ENCODE peak calls at places on chromosomes 7 and 10, in four cellular contexts. One of them, this sample, is unnamed.

GRCh38 chr7:94972296-94972695 is 64.9 kb downstream of the PPP1R9A start:
- DNase-seq in astrocyte of the cerebellum: peak; percentile 13
- DNase-seq in NCI-H1694 treated with DMSO at 0.1 percent for 48 hours: no peak
- DNase-seq in Daoy: peak; percentile 21
- DNase-seq in this sample: peak; percentile 16

GRCh38 chr7:70419816-70420215 is 712.1 kb upstream of the GALNT17 start:
- DNase-seq in astrocyte of the cerebellum: no peak
- DNase-seq in NCI-H1694 treated with DMSO at 0.1 percent for 48 hours: no peak
- DNase-seq in Daoy: no peak
- DNase-seq in this sample: no peak

GRCh38 chr10:104417629-104418292 is 64.1 kb downstream of the CFAP58 start:
- DNase-seq in astrocyte of the cerebellum: no peak
- DNase-seq in NCI-H1694 treated with DMSO at 0.1 percent for 48 hours: peak; percentile 2
- DNase-seq in Daoy: no peak
- DNase-seq in this sample: no peak

GRCh38 chr7:129950191-129950940 is 2.4 kb downstream of the UBE2H start:
- DNase-seq in astrocyte of the cerebellum: no peak
- DNase-seq in NCI-H1694 treated with DMSO at 0.1 percent for 48 hours: no peak
- DNase-seq in Daoy: peak; percentile 33
- DNase-seq in this sample: no peak

GRCh38 chr7:107560898-107561516 is 2.7 kb downstream of the COG5 start:
- DNase-seq in astrocyte of the cerebellum: no peak
- DNase-seq in NCI-H1694 treated with DMSO at 0.1 percent for 48 hours: no peak
- DNase-seq in Daoy: no peak
- DNase-seq in this sample: no peak

GRCh38 chr10:103616705-103617361 is 123.3 kb downstream of the NEURL1 start:
- DNase-seq in astrocyte of the cerebellum: no peak
- DNase-seq in NCI-H1694 treated with DMSO at 0.1 percent for 48 hours: no peak
- DNase-seq in Daoy: no peak
- DNase-seq in this sample: peak; percentile 73

GRCh38 chr10:101529720-101530553 is 58.1 kb downstream of the POLL start:
- DNase-seq in astrocyte of the cerebellum: no peak
- DNase-seq in NCI-H1694 treated with DMSO at 0.1 percent for 48 hours: no peak
- DNase-seq in Daoy: no peak
- DNase-seq in this sample: no peak

GRCh38 chr7:31934551-31934950 is 135.7 kb downstream of the PDE1C start:
- DNase-seq in astrocyte of the cerebellum: no peak
- DNase-seq in NCI-H1694 treated with DMSO at 0.1 percent for 48 hours: no peak
- DNase-seq in Daoy: peak; percentile 45
- DNase-seq in this sample: no peak

GRCh38 chr10:33196710-33197406 is 137.6 kb downstream of the NRP1 start:
- DNase-seq in astrocyte of the cerebellum: no peak
- DNase-seq in NCI-H1694 treated with DMSO at 0.1 percent for 48 hours: no peak
- DNase-seq in Daoy: no peak
- DNase-seq in this sample: no peak

GRCh38 chr10:128487517-128487916 is 361.3 kb upstream of the MKI67 start:
- DNase-seq in astrocyte of the cerebellum: no peak
- DNase-seq in NCI-H1694 treated with DMSO at 0.1 percent for 48 hours: no peak
- DNase-seq in Daoy: no peak
- DNase-seq in this sample: no peak

GRCh38 chr7:44622342-44623151 is 16.1 kb downstream of the OGDH start:
- DNase-seq in astrocyte of the cerebellum: no peak
- DNase-seq in NCI-H1694 treated with DMSO at 0.1 percent for 48 hours: no peak
- DNase-seq in Daoy: peak; percentile 56
- DNase-seq in this sample: no peak

GRCh38 chr10:133357293-133358151 is at the start of gene FUOM:
- DNase-seq in astrocyte of the cerebellum: no peak
- DNase-seq in NCI-H1694 treated with DMSO at 0.1 percent for 48 hours: peak; percentile 18
- DNase-seq in Daoy: peak; percentile 44
- DNase-seq in this sample: no peak

GRCh38 chr10:1203216-1203615 is 147.0 kb downstream of the WDR37 start:
- DNase-seq in astrocyte of the cerebellum: no peak
- DNase-seq in NCI-H1694 treated with DMSO at 0.1 percent for 48 hours: no peak
- DNase-seq in Daoy: no peak
- DNase-seq in this sample: no peak

GRCh38 chr7:40918701-40919271 is 784.0 kb downstream of the SUGCT start:
- DNase-seq in astrocyte of the cerebellum: peak; percentile 36
- DNase-seq in NCI-H1694 treated with DMSO at 0.1 percent for 48 hours: no peak
- DNase-seq in Daoy: peak; percentile 86
- DNase-seq in this sample: no peak

GRCh38 chr7:30225863-30226361 is 58.5 kb upstream of the ZNRF2 start:
- DNase-seq in astrocyte of the cerebellum: peak; percentile 75
- DNase-seq in NCI-H1694 treated with DMSO at 0.1 percent for 48 hours: peak; percentile 88
- DNase-seq in Daoy: peak; percentile 92
- DNase-seq in this sample: no peak

GRCh38 chr7:28675429-28675828 is 263.1 kb downstream of the CREB5 start:
- DNase-seq in astrocyte of the cerebellum: no peak
- DNase-seq in NCI-H1694 treated with DMSO at 0.1 percent for 48 hours: no peak
- DNase-seq in Daoy: no peak
- DNase-seq in this sample: no peak

GRCh38 chr7:158267737-158268435 is 319.7 kb downstream of the PTPRN2 start:
- DNase-seq in astrocyte of the cerebellum: no peak
- DNase-seq in NCI-H1694 treated with DMSO at 0.1 percent for 48 hours: no peak
- DNase-seq in Daoy: no peak
- DNase-seq in this sample: no peak

GRCh38 chr7:152528612-152529011 is 92.8 kb upstream of the KMT2C start:
- DNase-seq in astrocyte of the cerebellum: no peak
- DNase-seq in NCI-H1694 treated with DMSO at 0.1 percent for 48 hours: no peak
- DNase-seq in Daoy: no peak
- DNase-seq in this sample: no peak

GRCh38 chr7:63047061-63047460 is 951.6 kb upstream of the ZNF722 start:
- DNase-seq in astrocyte of the cerebellum: no peak
- DNase-seq in NCI-H1694 treated with DMSO at 0.1 percent for 48 hours: no peak
- DNase-seq in Daoy: no peak
- DNase-seq in this sample: no peak

GRCh38 chr7:1678070-1678543 is 8.0 kb downstream of the ELFN1 start:
- DNase-seq in astrocyte of the cerebellum: no peak
- DNase-seq in NCI-H1694 treated with DMSO at 0.1 percent for 48 hours: no peak
- DNase-seq in Daoy: no peak
- DNase-seq in this sample: no peak

GRCh38 chr10:49679480-49679893 is at the start of gene C10orf53:
- DNase-seq in astrocyte of the cerebellum: no peak
- DNase-seq in NCI-H1694 treated with DMSO at 0.1 percent for 48 hours: no peak
- DNase-seq in Daoy: peak; percentile 52
- DNase-seq in this sample: no peak

GRCh38 chr10:110932505-110933180 is 13.2 kb downstream of the SHOC2 start:
- DNase-seq in astrocyte of the cerebellum: no peak
- DNase-seq in NCI-H1694 treated with DMSO at 0.1 percent for 48 hours: no peak
- DNase-seq in Daoy: no peak
- DNase-seq in this sample: no peak

GRCh38 chr10:17669185-17669872 is 25.4 kb downstream of the STAM start:
- DNase-seq in astrocyte of the cerebellum: no peak
- DNase-seq in NCI-H1694 treated with DMSO at 0.1 percent for 48 hours: no peak
- DNase-seq in Daoy: no peak
- DNase-seq in this sample: no peak

GRCh38 chr10:35797187-35797586 is 155.1 kb upstream of the FZD8 start:
- DNase-seq in astrocyte of the cerebellum: peak; percentile 69
- DNase-seq in NCI-H1694 treated with DMSO at 0.1 percent for 48 hours: no peak
- DNase-seq in Daoy: peak; percentile 54
- DNase-seq in this sample: no peak

GRCh38 chr7:134327896-134328295 is 11.2 kb upstream of the SLC35B4 start:
- DNase-seq in astrocyte of the cerebellum: peak; percentile 13
- DNase-seq in NCI-H1694 treated with DMSO at 0.1 percent for 48 hours: no peak
- DNase-seq in Daoy: peak; percentile 80
- DNase-seq in this sample: no peak

GRCh38 chr10:132908621-132909295 is 33.6 kb downstream of the CFAP46 start:
- DNase-seq in astrocyte of the cerebellum: no peak
- DNase-seq in NCI-H1694 treated with DMSO at 0.1 percent for 48 hours: no peak
- DNase-seq in Daoy: no peak
- DNase-seq in this sample: no peak

GRCh38 chr7:95302976-95303375 is 21.4 kb downstream of the PON1 start:
- DNase-seq in astrocyte of the cerebellum: no peak
- DNase-seq in NCI-H1694 treated with DMSO at 0.1 percent for 48 hours: no peak
- DNase-seq in Daoy: no peak
- DNase-seq in this sample: no peak

This sample was measured in brain pericyte.